ENCODE peak calls at places on chromosomes 3 and 15, in ten cellular contexts. I is CD4-positive, alpha-beta memory T cell; S is mesenchymal stem cell; A is foreskin fibroblast; H is neural progenitor cell; K is CD8-positive, alpha-beta memory T cell; Q is SJSA1; W is cardiac fibroblast; L is brain microvascular endothelial cell; G is effector memory CD4-positive, alpha-beta T cell. J is an unnamed sample.

GRCh38 chr3:115652738-115653137 is 29.4 kb downstream of the GAP43 start:
- DNase-seq in I (no peak), Q (no peak), H (no peak), K (no peak), G (no peak), L (no peak), S (no peak), A (no peak), W (no peak), J (no peak)

GRCh38 chr3:115858995-115859807 is 235.9 kb downstream of the GAP43 start:
- DNase-seq in I (no peak), G (no peak), W (no peak), K (no peak), Q (no peak), A (no peak), S (peak; percentile 7), H (peak; percentile 87), L (no peak), J (no peak)

GRCh38 chr15:92667291-92667904 is 11.8 kb upstream of the FAM174B start:
- DNase-seq in I (no peak), H (no peak), L (no peak), G (no peak), A (no peak), S (peak; percentile 57), W (peak; percentile 45), K (no peak), Q (no peak), J (no peak)

GRCh38 chr3:171453175-171453868 is 6.9 kb downstream of the TNIK start:
- DNase-seq in L (no peak), K (no peak), G (no peak), W (no peak), Q (no peak), I (no peak), S (no peak), H (peak; percentile 82), A (peak; percentile 13), J (peak; percentile 59)

GRCh38 chr15:51114437-51115119 is 19.9 kb upstream of the TNFAIP8L3 start:
- DNase-seq in I (no peak), G (no peak), Q (no peak), H (no peak), S (no peak), W (peak; percentile 80), A (peak; percentile 70), K (no peak), L (no peak), J (peak; percentile 39)

GRCh38 chr3:48467473-48468267 is 21.1 kb downstream of the ATRIP start:
- DNase-seq in W (no peak), I (no peak), H (no peak), Q (no peak), S (no peak), K (no peak), A (no peak), G (no peak), L (no peak), J (no peak)

GRCh38 chr3:42819351-42819965 is 10.2 kb downstream of the ACKR2 start:
- DNase-seq in W (no peak), G (no peak), K (no peak), A (peak; percentile 15), S (no peak), Q (no peak), H (peak; percentile 48), I (no peak), L (no peak), J (no peak)

GRCh38 chr3:16286161-16286560 is 21.1 kb downstream of the OXNAD1 start:
- DNase-seq in A (no peak), G (peak; percentile 68), I (peak; percentile 83), S (no peak), Q (no peak), K (peak; percentile 83), H (no peak), W (no peak), L (no peak), J (no peak)

GRCh38 chr15:40070608-40071218 is 31.7 kb upstream of the SRP14 start:
- DNase-seq in G (no peak), W (no peak), A (no peak), S (no peak), I (no peak), H (no peak), L (no peak), K (no peak), Q (no peak), J (no peak)

GRCh38 chr15:40070166-40070557 is 31.2 kb upstream of the SRP14 start:
- DNase-seq in I (no peak), S (no peak), G (no peak), Q (no peak), L (no peak), K (no peak), W (no peak), A (no peak), H (no peak), J (no peak)

GRCh38 chr15:40069178-40070165 is 30.5 kb upstream of the SRP14 start:
- DNase-seq in H (peak; percentile 87), A (peak; percentile 82), Q (peak; percentile 95), L (no peak), K (no peak), S (no peak), W (peak; percentile 85), I (no peak), G (no peak), J (peak; percentile 50)

GRCh38 chr15:40075298-40076044 is 33.2 kb downstream of the BMF start:
- DNase-seq in A (no peak), I (no peak), W (no peak), S (peak; percentile 60), H (no peak), Q (no peak), K (no peak), L (no peak), G (no peak), J (no peak)

GRCh38 chr15:40072216-40072990 is 33.4 kb upstream of the SRP14 start:
- DNase-seq in Q (no peak), I (no peak), S (no peak), L (no peak), H (no peak), K (no peak), A (no peak), G (no peak), W (no peak), J (no peak)
- H3K4me3 ChIP-seq in Q (no peak overlapping the region), I (no peak overlapping the region), S (no peak overlapping the region), L (no peak overlapping the region), H (no peak overlapping the region), K (no peak overlapping the region), A (no peak overlapping the region), G (no peak overlapping the region), W (no peak overlapping the region), J (no peak overlapping the region)

GRCh38 chr15:60869851-60870250 is 359.3 kb downstream of the RORA start:
- DNase-seq in I (no peak), S (no peak), L (no peak), W (peak; percentile 9), A (no peak), G (no peak), Q (no peak), K (no peak), H (no peak), J (no peak)

GRCh38 chr15:60871731-60872130 is 357.4 kb downstream of the RORA start:
- DNase-seq in L (no peak), Q (no peak), I (no peak), W (no peak), A (peak; percentile 7), K (no peak), S (peak; percentile 5), H (no peak), G (no peak), J (peak; percentile 20)

GRCh38 chr15:60871152-60871551 is 357.9 kb downstream of the RORA start:
- DNase-seq in G (no peak), L (no peak), I (no peak), Q (no peak), W (no peak), S (no peak), A (no peak), H (no peak), K (no peak), J (no peak)

GRCh38 chr15:60875681-60876080 is 353.4 kb downstream of the RORA start:
- DNase-seq in G (no peak), K (no peak), L (no peak), W (no peak), Q (no peak), S (no peak), I (no peak), H (peak; percentile 21), A (no peak), J (no peak)
- H3K4me3 ChIP-seq in G (no peak overlapping the region), K (no peak overlapping the region), L (no peak overlapping the region), W (no peak overlapping the region), Q (no peak overlapping the region), S (no peak overlapping the region), I (no peak overlapping the region), H (no peak overlapping the region), A (no peak overlapping the region), J (no peak overlapping the region)

DNA sequence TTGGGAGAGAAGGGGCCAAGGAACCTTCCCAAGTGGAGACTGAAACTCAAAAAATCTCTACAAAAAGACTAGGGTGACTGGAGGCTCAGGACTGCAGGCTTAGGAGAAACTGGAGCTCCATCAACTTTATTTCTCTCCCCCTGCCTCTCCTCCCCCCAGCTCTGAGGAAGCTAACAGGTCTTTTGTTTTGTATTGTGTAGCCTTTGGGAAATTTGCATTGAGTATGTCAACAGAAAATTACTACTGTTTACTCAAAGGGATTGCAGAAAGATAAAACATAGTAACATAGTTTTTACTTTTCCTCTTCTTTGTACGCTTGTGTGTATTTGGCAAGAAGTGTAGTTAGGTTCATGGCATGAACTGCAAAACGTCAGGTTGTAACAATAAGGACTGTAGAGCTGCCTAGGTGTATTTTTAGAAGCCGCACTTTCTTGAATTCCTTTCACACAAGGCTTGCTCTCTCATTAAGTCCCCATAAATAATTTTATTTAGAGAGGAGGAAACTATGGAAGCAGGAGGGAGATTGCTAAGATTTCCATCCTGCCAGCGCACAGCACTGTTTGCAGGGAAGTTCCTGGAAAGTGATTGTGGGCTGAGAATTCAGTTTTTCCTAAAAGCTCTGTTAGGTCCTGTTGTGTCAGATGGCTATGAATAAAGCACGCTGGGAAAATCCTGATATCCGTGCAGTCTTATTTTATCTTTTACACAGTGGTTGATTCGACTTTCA is 21.1 kb upstream of the SATB1 start:
- DNase-seq in L (no peak), I (no peak), G (no peak), Q (no peak), K (no peak), W (no peak), S (no peak), H (peak; percentile 14), A (peak; percentile 15), J (no peak)
- H3K4me3 ChIP-seq in L (no peak overlapping the region), I (peak overlapping the region; percentile 38), G (peak overlapping the region; percentile 50), Q (no peak overlapping the region), K (peak overlapping the region; percentile 75), W (no peak overlapping the region), S (no peak overlapping the region), H (peak overlapping the region; percentile 79), A (no peak overlapping the region), J (no peak overlapping the region)

GRCh38 chr3:195153653-195154052 is 117.3 kb downstream of the XXYLT1 start:
- DNase-seq in H (no peak), Q (no peak), I (no peak), L (no peak), S (no peak), G (no peak), W (no peak), A (peak; percentile 65), K (no peak), J (no peak)

GRCh38 chr3:195156286-195156890 is 114.6 kb downstream of the XXYLT1 start:
- DNase-seq in I (no peak), A (no peak), Q (no peak), L (no peak), W (no peak), K (no peak), S (no peak), H (no peak), G (no peak), J (no peak)

GRCh38 chr3:195154111-195154791 is 116.7 kb downstream of the XXYLT1 start:
- DNase-seq in L (peak; percentile 57), H (no peak), W (no peak), A (peak; percentile 86), I (no peak), G (no peak), K (no peak), S (peak; percentile 91), Q (no peak), J (peak; percentile 73)

GRCh38 chr3:195155842-195156241 is 115.1 kb downstream of the XXYLT1 start:
- DNase-seq in A (peak; percentile 17), G (no peak), I (no peak), W (no peak), H (no peak), S (no peak), K (no peak), L (no peak), Q (no peak), J (no peak)

GRCh38 chr3:195154793-195155535 is 116.0 kb downstream of the XXYLT1 start:
- DNase-seq in H (no peak), A (peak; percentile 97), S (peak; percentile 89), L (peak; percentile 94), K (no peak), I (no peak), W (peak; percentile 97), Q (peak; percentile 83), G (no peak), J (peak; percentile 98)
- H3K4me3 ChIP-seq in H (no peak overlapping the region), A (no peak overlapping the region), S (no peak overlapping the region), L (no peak overlapping the region), K (no peak overlapping the region), I (no peak overlapping the region), W (no peak overlapping the region), Q (no peak overlapping the region), G (no peak overlapping the region), J (no peak overlapping the region)